ENCODE peak calls at places on chromosomes 12 and 14, in seven cellular contexts. Q is NCI-H1092 treated with DMSO at 0.1 percent for 48 hours, U is fibroblast of villous mesenchyme, N is hypothalamus, O is adipocyte, Z is cerebellar nuclear complex, M is cortex of kidney. C is an unnamed sample.

GRCh38 chr12:23775208-23775607 is 174.3 kb downstream of the SOX5 start:
- DNase-seq in Q (no peak), U (no peak), N (no peak), O (no peak), Z (no peak), M (no peak), C (no peak)

GRCh38 chr12:108341854-108342847 is 3.0 kb upstream of the CMKLR1 start:
- DNase-seq in Q (no peak), U (no peak), N (no peak), O (no peak), Z (no peak), M (no peak), C (no peak)

GRCh38 chr12:10213168-10214130 is 772 bp downstream of the GABARAPL1 start:
- DNase-seq in Q (peak), U (peak), N (peak), O (peak), Z (no peak), M (no peak), C (peak)

GRCh38 chr12:67558775-67559174 is 89.8 kb upstream of the DYRK2 start:
- DNase-seq in Q (no peak), U (no peak), N (no peak), O (no peak), Z (no peak), M (no peak), C (no peak)

GRCh38 chr14:57937681-57938080 is 71.8 kb upstream of the SLC35F4 start:
- DNase-seq in Q (no peak), U (no peak), N (no peak), O (no peak), Z (no peak), M (no peak), C (no peak)

GRCh38 chr12:106739318-106739717 is 35.2 kb upstream of the RIC8B start:
- DNase-seq in Q (no peak), U (no peak), N (no peak), O (no peak), Z (no peak), M (no peak), C (no peak)

GRCh38 chr12:47768323-47768811 is 4.7 kb upstream of the SLC48A1 start:
- DNase-seq in Q (no peak), U (no peak), N (no peak), O (no peak), Z (no peak), M (no peak), C (no peak)

GRCh38 chr14:68854421-68854820 is 61.6 kb upstream of the ZFP36L1 start:
- DNase-seq in Q (no peak), U (no peak), N (no peak), O (no peak), Z (no peak), M (no peak), C (no peak)

GRCh38 chr12:132568826-132569480 is 41.4 kb downstream of the LRCOL1 start:
- DNase-seq in Q (no peak), U (no peak), N (no peak), O (no peak), Z (no peak), M (no peak), C (no peak)

GRCh38 chr14:101239065-101239464 is 322.2 kb upstream of the DIO3 start:
- DNase-seq in Q (no peak), U (no peak), N (no peak), O (no peak), Z (no peak), M (no peak), C (no peak)

GRCh38 chr14:104689620-104690265 is 325 bp downstream of the INF2 start:
- DNase-seq in Q (no peak), U (no peak), N (no peak), O (peak), Z (no peak), M (no peak), C (peak)

GRCh38 chr14:76293923-76294322 is 82.0 kb upstream of the ESRRB start:
- DNase-seq in Q (no peak), U (no peak), N (no peak), O (no peak), Z (no peak), M (no peak), C (no peak)

GRCh38 chr14:71324767-71325272 is 417.6 kb downstream of the PCNX1 start:
- DNase-seq in Q (no peak), U (peak), N (no peak), O (peak), Z (no peak), M (no peak), C (no peak)

GRCh38 chr12:47819902-47820630 is at the start of gene HDAC7:
- DNase-seq in Q (peak), U (peak), N (peak), O (peak), Z (no peak), M (no peak), C (peak)

GRCh38 chr12:98587084-98587483 is 6.4 kb upstream of the SLC25A3 start:
- DNase-seq in Q (no peak), U (no peak), N (no peak), O (no peak), Z (no peak), M (no peak), C (no peak)

GRCh38 chr12:31325524-31325875 is 450 bp downstream of the SINHCAF start:
- DNase-seq in Q (peak), U (no peak), N (no peak), O (peak), Z (no peak), M (no peak), C (no peak)